ENCODE peak calls at places on chromosome 19, in four cellular contexts. One of them, this sample, is unnamed. For H3K9me3, the result is how much of the 10 kb centered on the place peaks cover.

GRCh38 chr19:23116802-23117571 is at the start of gene ZNF730:
- DNase-seq in naive thymus-derived CD4-positive, alpha-beta T cell: no peak
- DNase-seq in adrenal gland: peak
- DNase-seq in CD8-positive, alpha-beta memory T cell: peak
- DNase-seq in this sample: peak

GRCh38 chr19:14514215-14514871 is 3.9 kb downstream of the DNAJB1 start:
- DNase-seq in naive thymus-derived CD4-positive, alpha-beta T cell: no peak
- DNase-seq in adrenal gland: no peak
- DNase-seq in CD8-positive, alpha-beta memory T cell: no peak
- DNase-seq in this sample: no peak

GRCh38 chr19:11737964-11738745 is 591 bp downstream of the ZNF823 start:
- DNase-seq in naive thymus-derived CD4-positive, alpha-beta T cell: peak
- DNase-seq in adrenal gland: peak
- DNase-seq in CD8-positive, alpha-beta memory T cell: no peak
- DNase-seq in this sample: peak

GRCh38 chr19:11201791-11202190 is 4.4 kb upstream of the KANK2 start:
- DNase-seq in naive thymus-derived CD4-positive, alpha-beta T cell: no peak
- DNase-seq in adrenal gland: no peak
- DNase-seq in CD8-positive, alpha-beta memory T cell: no peak
- DNase-seq in this sample: no peak

GRCh38 chr19:11284535-11284934 is 11.4 kb upstream of the TSPAN16 start:
- DNase-seq in naive thymus-derived CD4-positive, alpha-beta T cell: no peak
- DNase-seq in adrenal gland: no peak
- DNase-seq in CD8-positive, alpha-beta memory T cell: no peak
- DNase-seq in this sample: no peak

GRCh38 chr19:50975766-50976165 is 6.4 kb upstream of the KLK6 start:
- DNase-seq in naive thymus-derived CD4-positive, alpha-beta T cell: no peak
- DNase-seq in adrenal gland: no peak
- DNase-seq in CD8-positive, alpha-beta memory T cell: no peak
- DNase-seq in this sample: no peak

GRCh38 chr19:23916991-23917390 is 2.3 kb downstream of the ZNF726 start:
- DNase-seq in naive thymus-derived CD4-positive, alpha-beta T cell: no peak
- DNase-seq in adrenal gland: no peak
- DNase-seq in CD8-positive, alpha-beta memory T cell: no peak
- DNase-seq in this sample: no peak

GRCh38 chr19:1261863-1262686 is 7.1 kb upstream of the CIRBP start:
- DNase-seq in naive thymus-derived CD4-positive, alpha-beta T cell: no peak
- DNase-seq in adrenal gland: peak
- DNase-seq in CD8-positive, alpha-beta memory T cell: peak
- DNase-seq in this sample: no peak

GRCh38 chr19:50384685-50385535 is 763 bp downstream of the POLD1 start:
- DNase-seq in naive thymus-derived CD4-positive, alpha-beta T cell: no peak
- DNase-seq in adrenal gland: no peak
- DNase-seq in CD8-positive, alpha-beta memory T cell: no peak
- DNase-seq in this sample: peak

GRCh38 chr19:47155141-47155540 is 24.5 kb downstream of the SAE1 start:
- DNase-seq in naive thymus-derived CD4-positive, alpha-beta T cell: no peak
- DNase-seq in adrenal gland: peak
- DNase-seq in CD8-positive, alpha-beta memory T cell: no peak
- DNase-seq in this sample: no peak

GRCh38 chr19:47158879-47159509 is 28.4 kb downstream of the SAE1 start:
- DNase-seq in naive thymus-derived CD4-positive, alpha-beta T cell: peak
- DNase-seq in adrenal gland: no peak
- DNase-seq in CD8-positive, alpha-beta memory T cell: peak
- DNase-seq in this sample: no peak

GRCh38 chr19:47156861-47157454 is 26.3 kb downstream of the SAE1 start:
- DNase-seq in naive thymus-derived CD4-positive, alpha-beta T cell: peak
- DNase-seq in adrenal gland: no peak
- DNase-seq in CD8-positive, alpha-beta memory T cell: peak
- DNase-seq in this sample: peak

GRCh38 chr19:47157455-47158321 is 27.1 kb downstream of the SAE1 start:
- DNase-seq in naive thymus-derived CD4-positive, alpha-beta T cell: peak
- DNase-seq in adrenal gland: peak
- DNase-seq in CD8-positive, alpha-beta memory T cell: peak
- DNase-seq in this sample: peak

GRCh38 chr19:47158367-47158791 is 27.7 kb downstream of the SAE1 start:
- DNase-seq in naive thymus-derived CD4-positive, alpha-beta T cell: no peak
- DNase-seq in adrenal gland: no peak
- DNase-seq in CD8-positive, alpha-beta memory T cell: no peak
- DNase-seq in this sample: no peak
- H3K27ac ChIP-seq in naive thymus-derived CD4-positive, alpha-beta T cell: peak
- H3K27ac ChIP-seq in adrenal gland: peak
- H3K27ac ChIP-seq in CD8-positive, alpha-beta memory T cell: no peak
- H3K27ac ChIP-seq in this sample: peak

DNA sequence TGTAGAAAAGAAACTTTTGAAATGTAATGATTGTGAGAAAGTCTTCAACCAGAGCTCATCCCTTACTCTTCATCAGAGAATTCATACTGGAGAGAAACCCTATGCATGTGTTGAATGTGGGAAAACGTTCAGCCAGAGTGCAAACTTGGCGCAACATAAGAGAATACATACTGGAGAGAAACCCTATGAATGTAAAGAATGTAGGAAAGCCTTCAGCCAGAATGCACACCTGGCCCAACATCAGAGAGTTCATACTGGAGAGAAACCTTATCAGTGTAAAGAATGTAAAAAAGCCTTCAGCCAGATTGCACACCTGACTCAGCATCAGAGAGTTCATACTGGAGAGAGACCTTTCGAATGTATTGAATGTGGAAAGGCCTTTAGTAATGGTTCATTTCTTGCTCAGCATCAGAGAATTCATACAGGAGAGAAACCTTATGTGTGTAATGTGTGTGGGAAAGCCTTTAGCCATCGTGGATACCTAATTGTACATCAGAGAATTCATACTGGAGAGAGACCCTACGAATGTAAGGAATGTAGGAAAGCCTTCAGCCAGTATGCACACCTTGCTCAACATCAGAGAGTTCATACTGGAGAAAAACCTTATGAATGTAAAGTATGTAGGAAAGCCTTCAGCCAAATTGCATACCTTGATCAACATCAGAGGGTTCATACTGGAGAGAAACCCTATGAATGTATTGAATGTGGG is 19.3 kb downstream of the ZNF583 start:
- DNase-seq in naive thymus-derived CD4-positive, alpha-beta T cell: no peak
- DNase-seq in adrenal gland: no peak
- DNase-seq in CD8-positive, alpha-beta memory T cell: no peak
- DNase-seq in this sample: no peak
- H3K9me3 ChIP-seq in naive thymus-derived CD4-positive, alpha-beta T cell: under half
- H3K9me3 ChIP-seq in adrenal gland: half or more
- H3K9me3 ChIP-seq in CD8-positive, alpha-beta memory T cell: half or more
- H3K9me3 ChIP-seq in this sample: half or more

GRCh38 chr19:45781282-45782161 is 768 bp downstream of the DMPK start:
- DNase-seq in naive thymus-derived CD4-positive, alpha-beta T cell: no peak
- DNase-seq in adrenal gland: peak
- DNase-seq in CD8-positive, alpha-beta memory T cell: no peak
- DNase-seq in this sample: peak

GRCh38 chr19:45782162-45782623 is at the start of gene DMPK:
- DNase-seq in naive thymus-derived CD4-positive, alpha-beta T cell: no peak
- DNase-seq in adrenal gland: peak
- DNase-seq in CD8-positive, alpha-beta memory T cell: no peak
- DNase-seq in this sample: peak

GRCh38 chr19:45780146-45780447 is 2.2 kb downstream of the DMPK start:
- DNase-seq in naive thymus-derived CD4-positive, alpha-beta T cell: no peak
- DNase-seq in adrenal gland: no peak
- DNase-seq in CD8-positive, alpha-beta memory T cell: no peak
- DNase-seq in this sample: no peak

GRCh38 chr19:45779231-45780145 is 2.8 kb downstream of the DMPK start:
- DNase-seq in naive thymus-derived CD4-positive, alpha-beta T cell: peak
- DNase-seq in adrenal gland: peak
- DNase-seq in CD8-positive, alpha-beta memory T cell: peak
- DNase-seq in this sample: peak

GRCh38 chr19:45780448-45781281 is 1.6 kb downstream of the DMPK start:
- DNase-seq in naive thymus-derived CD4-positive, alpha-beta T cell: no peak
- DNase-seq in adrenal gland: no peak
- DNase-seq in CD8-positive, alpha-beta memory T cell: no peak
- DNase-seq in this sample: no peak
- H3K4me3 ChIP-seq in naive thymus-derived CD4-positive, alpha-beta T cell: no peak
- H3K4me3 ChIP-seq in adrenal gland: no peak
- H3K4me3 ChIP-seq in CD8-positive, alpha-beta memory T cell: no peak
- H3K4me3 ChIP-seq in this sample: peak

DNA sequence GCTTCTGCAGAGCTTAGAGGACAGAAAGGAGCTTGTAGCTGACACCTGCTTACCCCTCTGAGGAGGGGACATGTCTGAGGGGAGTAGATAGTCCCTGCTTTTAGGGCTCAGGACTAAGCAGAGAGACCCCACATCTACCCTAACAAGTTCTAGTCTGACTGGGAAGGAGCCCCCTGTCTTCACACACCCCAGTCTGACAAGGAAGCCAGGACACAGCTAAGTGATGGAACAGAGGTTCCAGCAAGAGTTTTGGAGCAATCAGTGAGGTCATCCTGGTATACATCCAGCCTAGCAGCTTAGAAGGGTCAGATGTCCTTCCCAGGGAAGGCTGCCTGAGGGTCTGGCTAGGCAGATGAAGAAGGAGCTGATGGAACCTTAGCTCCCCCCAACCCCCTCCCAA is 15.0 kb downstream of the PAF1 start:
- DNase-seq in naive thymus-derived CD4-positive, alpha-beta T cell: no peak
- DNase-seq in adrenal gland: no peak
- DNase-seq in CD8-positive, alpha-beta memory T cell: no peak
- DNase-seq in this sample: no peak
- H3K27ac ChIP-seq in naive thymus-derived CD4-positive, alpha-beta T cell: no peak
- H3K27ac ChIP-seq in adrenal gland: no peak
- H3K27ac ChIP-seq in CD8-positive, alpha-beta memory T cell: no peak
- H3K27ac ChIP-seq in this sample: no peak

GRCh38 chr19:2834294-2834871 is 6.9 kb upstream of the ZNF555 start:
- DNase-seq in naive thymus-derived CD4-positive, alpha-beta T cell: no peak
- DNase-seq in adrenal gland: no peak
- DNase-seq in CD8-positive, alpha-beta memory T cell: no peak
- DNase-seq in this sample: no peak
- H3K9me3 ChIP-seq in naive thymus-derived CD4-positive, alpha-beta T cell: under half
- H3K9me3 ChIP-seq in adrenal gland: half or more
- H3K9me3 ChIP-seq in CD8-positive, alpha-beta memory T cell: under half
- H3K9me3 ChIP-seq in this sample: under half

GRCh38 chr19:58555369-58555885 is 522 bp upstream of the CHMP2A start:
- DNase-seq in naive thymus-derived CD4-positive, alpha-beta T cell: no peak
- DNase-seq in adrenal gland: no peak
- DNase-seq in CD8-positive, alpha-beta memory T cell: no peak
- DNase-seq in this sample: no peak

GRCh38 chr19:58558066-58558622 is at the start of gene UBE2M:
- DNase-seq in naive thymus-derived CD4-positive, alpha-beta T cell: peak
- DNase-seq in adrenal gland: peak
- DNase-seq in CD8-positive, alpha-beta memory T cell: no peak
- DNase-seq in this sample: peak

GRCh38 chr19:58557253-58558065 is 952 bp downstream of the UBE2M start:
- DNase-seq in naive thymus-derived CD4-positive, alpha-beta T cell: no peak
- DNase-seq in adrenal gland: no peak
- DNase-seq in CD8-positive, alpha-beta memory T cell: no peak
- DNase-seq in this sample: no peak

GRCh38 chr19:58555920-58556632 is 1.2 kb upstream of the CHMP2A start:
- DNase-seq in naive thymus-derived CD4-positive, alpha-beta T cell: no peak
- DNase-seq in adrenal gland: no peak
- DNase-seq in CD8-positive, alpha-beta memory T cell: no peak
- DNase-seq in this sample: no peak

GRCh38 chr19:58556633-58557252 is 1.7 kb downstream of the UBE2M start:
- DNase-seq in naive thymus-derived CD4-positive, alpha-beta T cell: no peak
- DNase-seq in adrenal gland: no peak
- DNase-seq in CD8-positive, alpha-beta memory T cell: no peak
- DNase-seq in this sample: no peak
- H3K4me3 ChIP-seq in naive thymus-derived CD4-positive, alpha-beta T cell: peak
- H3K4me3 ChIP-seq in adrenal gland: no peak
- H3K4me3 ChIP-seq in CD8-positive, alpha-beta memory T cell: peak
- H3K4me3 ChIP-seq in this sample: peak

GRCh38 chr19:35696835-35697234 is 7.5 kb upstream of the ZBTB32 start:
- DNase-seq in naive thymus-derived CD4-positive, alpha-beta T cell: no peak
- DNase-seq in adrenal gland: no peak
- DNase-seq in CD8-positive, alpha-beta memory T cell: no peak
- DNase-seq in this sample: no peak
- H3K27ac ChIP-seq in naive thymus-derived CD4-positive, alpha-beta T cell: no peak
- H3K27ac ChIP-seq in adrenal gland: no peak
- H3K27ac ChIP-seq in CD8-positive, alpha-beta memory T cell: no peak
- H3K27ac ChIP-seq in this sample: no peak